ENCODE peak calls at places on chromosome 11, in ten cellular contexts. Y is A549, E is fibroblast of lung, O is foreskin fibroblast, G is uterus, M is osteocyte, P is right atrium auricular region, B is cardiac muscle cell, C is fibroblast of mammary gland, I is nephron progenitor cell. S is an unnamed sample.

GRCh38 chr11:109486129-109486528 is 64.1 kb downstream of the C11orf87 start:
- DNase-seq in Y (no peak), E (no peak), O (no peak), G (no peak), M (no peak), P (no peak), B (no peak), C (no peak), I (no peak), S (no peak)

GRCh38 chr11:107756553-107756952 is 44.7 kb upstream of the SLN start:
- DNase-seq in Y (no peak), E (no peak), O (no peak), G (no peak), M (no peak), P (no peak), B (no peak), C (no peak), I (no peak), S (no peak)

GRCh38 chr11:12218909-12219308 is 108.5 kb downstream of the MICAL2 start:
- DNase-seq in Y (no peak), E (no peak), O (no peak), G (no peak), M (no peak), P (no peak), B (no peak), C (no peak), I (no peak), S (no peak)

GRCh38 chr11:36775157-36775556 is 177.1 kb upstream of the RAG2 start:
- DNase-seq in Y (no peak), E (no peak), O (peak), G (no peak), M (no peak), P (no peak), B (no peak), C (peak), I (no peak), S (no peak)

GRCh38 chr11:67613960-67614715 is 7.4 kb downstream of the NDUFV1 start:
- DNase-seq in Y (no peak), E (peak), O (peak), G (peak), M (peak), P (no peak), B (peak), C (peak), I (peak), S (peak)

GRCh38 chr11:132631956-132632355 is 900.3 kb downstream of the OPCML start:
- DNase-seq in Y (no peak), E (peak), O (peak), G (no peak), M (no peak), P (no peak), B (peak), C (no peak), I (no peak), S (no peak)

GRCh38 chr11:63998558-63999348 is 12.5 kb downstream of the OTUB1 start:
- DNase-seq in Y (no peak), E (no peak), O (no peak), G (no peak), M (no peak), P (no peak), B (no peak), C (no peak), I (peak), S (no peak)

GRCh38 chr11:75811485-75811884 is 3.5 kb upstream of the UVRAG start:
- DNase-seq in Y (no peak), E (no peak), O (no peak), G (no peak), M (no peak), P (no peak), B (no peak), C (no peak), I (no peak), S (no peak)

GRCh38 chr11:72105888-72106287 is at the start of gene TOMT:
- DNase-seq in Y (no peak), E (no peak), O (no peak), G (no peak), M (no peak), P (no peak), B (no peak), C (no peak), I (no peak), S (no peak)

GRCh38 chr11:94521684-94522083 is 9.4 kb downstream of the C11orf97 start:
- DNase-seq in Y (peak), E (peak), O (peak), G (no peak), M (no peak), P (no peak), B (peak), C (peak), I (no peak), S (no peak)

GRCh38 chr11:6606471-6607189 is 3.1 kb downstream of the ILK start:
- DNase-seq in Y (peak), E (peak), O (peak), G (peak), M (peak), P (peak), B (peak), C (peak), I (peak), S (peak)

GRCh38 chr11:117902001-117902855 is 25.8 kb upstream of the FXYD6 start:
- DNase-seq in Y (no peak), E (no peak), O (no peak), G (peak), M (no peak), P (no peak), B (no peak), C (no peak), I (no peak), S (no peak)

GRCh38 chr11:134739136-134739535 is 327.1 kb upstream of the B3GAT1 start:
- DNase-seq in Y (no peak), E (no peak), O (no peak), G (no peak), M (no peak), P (no peak), B (no peak), C (no peak), I (no peak), S (no peak)

GRCh38 chr11:103682318-103683184 is 353.9 kb upstream of the DDI1 start:
- DNase-seq in Y (peak), E (peak), O (peak), G (peak), M (no peak), P (peak), B (peak), C (peak), I (peak), S (peak)

GRCh38 chr11:99911116-99911515 is 776.0 kb upstream of the ARHGAP42 start:
- DNase-seq in Y (no peak), E (no peak), O (no peak), G (no peak), M (no peak), P (no peak), B (no peak), C (no peak), I (no peak), S (no peak)

GRCh38 chr11:45091563-45092392 is 54.7 kb upstream of the PRDM11 start:
- DNase-seq in Y (no peak), E (peak), O (no peak), G (peak), M (no peak), P (no peak), B (peak), C (peak), I (no peak), S (no peak)

GRCh38 chr11:70872950-70873735 is 379.2 kb downstream of the SHANK2 start:
- DNase-seq in Y (no peak), E (no peak), O (no peak), G (no peak), M (no peak), P (no peak), B (no peak), C (no peak), I (no peak), S (no peak)

GRCh38 chr11:74672332-74672955 is 58.8 kb downstream of the CHRDL2 start:
- DNase-seq in Y (no peak), E (no peak), O (peak), G (peak), M (no peak), P (no peak), B (no peak), C (no peak), I (no peak), S (no peak)

GRCh38 chr11:58625826-58626460 is 3.5 kb downstream of the CNTF start:
- DNase-seq in Y (no peak), E (peak), O (peak), G (no peak), M (no peak), P (no peak), B (no peak), C (peak), I (no peak), S (no peak)

GRCh38 chr11:76577199-76577920 is 93.2 kb downstream of the LRRC32 start:
- DNase-seq in Y (no peak), E (peak), O (peak), G (no peak), M (peak), P (no peak), B (peak), C (no peak), I (peak), S (peak)

GRCh38 chr11:133134561-133135173 is 397.6 kb downstream of the OPCML start:
- DNase-seq in Y (peak), E (peak), O (no peak), G (no peak), M (no peak), P (peak), B (peak), C (peak), I (peak), S (peak)

GRCh38 chr11:125376117-125376516 is 119.9 kb downstream of the FEZ1 start:
- DNase-seq in Y (no peak), E (no peak), O (no peak), G (peak), M (no peak), P (peak), B (peak), C (peak), I (no peak), S (no peak)

GRCh38 chr11:45289369-45289768 is 3.2 kb upstream of the SYT13 start:
- DNase-seq in Y (peak), E (peak), O (peak), G (no peak), M (no peak), P (peak), B (peak), C (peak), I (no peak), S (no peak)

GRCh38 chr11:46760429-46761128 is 41.6 kb downstream of the F2 start:
- DNase-seq in Y (no peak), E (no peak), O (no peak), G (no peak), M (no peak), P (no peak), B (no peak), C (no peak), I (no peak), S (no peak)

GRCh38 chr11:115083129-115083823 is 404.9 kb downstream of the NXPE2 start:
- DNase-seq in Y (no peak), E (no peak), O (no peak), G (no peak), M (no peak), P (no peak), B (no peak), C (no peak), I (no peak), S (no peak)

GRCh38 chr11:103850419-103851165 is 185.8 kb upstream of the DDI1 start:
- DNase-seq in Y (no peak), E (peak), O (no peak), G (no peak), M (no peak), P (no peak), B (no peak), C (no peak), I (no peak), S (no peak)

GRCh38 chr11:66470015-66470414 is 3.3 kb downstream of the PELI3 start:
- DNase-seq in Y (no peak), E (no peak), O (no peak), G (no peak), M (no peak), P (no peak), B (no peak), C (no peak), I (no peak), S (no peak)

GRCh38 chr11:104365676-104366075 is 201.7 kb upstream of the PDGFD start:
- DNase-seq in Y (no peak), E (no peak), O (no peak), G (no peak), M (no peak), P (no peak), B (no peak), C (no peak), I (no peak), S (no peak)

GRCh38 chr11:46307785-46308341 is 30.4 kb downstream of the CREB3L1 start:
- DNase-seq in Y (no peak), E (no peak), O (no peak), G (no peak), M (no peak), P (no peak), B (no peak), C (no peak), I (no peak), S (no peak)

GRCh38 chr11:72478596-72479143 is 44.3 kb upstream of the CLPB start:
- DNase-seq in Y (no peak), E (peak), O (no peak), G (no peak), M (no peak), P (no peak), B (peak), C (peak), I (no peak), S (no peak)

DNA sequence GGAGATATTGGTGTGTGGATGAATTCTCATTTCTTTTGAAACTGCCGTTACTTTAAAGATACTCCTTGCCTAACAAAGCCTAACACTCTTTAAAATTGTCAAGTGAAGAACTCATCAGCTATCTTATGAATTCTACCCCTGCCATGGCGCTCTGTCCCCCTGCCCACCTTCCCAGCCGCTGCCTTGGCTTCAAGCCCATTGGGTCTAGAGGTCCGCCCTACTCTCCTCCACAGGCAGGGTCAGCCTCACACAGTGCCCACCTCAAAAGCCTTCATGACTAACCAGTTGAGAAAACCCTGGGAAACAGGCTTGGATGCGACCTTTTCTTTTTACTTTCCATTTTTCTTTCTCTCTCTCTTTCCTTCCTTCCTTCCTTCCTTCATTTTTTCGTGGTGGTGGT is 128.6 kb downstream of the RRAS2 start:
- DNase-seq in Y (no peak), E (no peak), O (no peak), G (no peak), M (peak), P (no peak), B (no peak), C (no peak), I (no peak), S (no peak)
- TF ChIP-seq CTCF in Y (no peak), E (no peak), O (no peak), G (no peak), M (no peak), P (no peak), B (no peak), C (no peak), I (no peak), S (no peak)

GRCh38 chr11:78150754-78151153 is 11.3 kb upstream of the ALG8 start:
- DNase-seq in Y (no peak), E (no peak), O (no peak), G (no peak), M (no peak), P (no peak), B (no peak), C (no peak), I (no peak), S (no peak)

GRCh38 chr11:78151804-78152203 is 12.4 kb upstream of the ALG8 start:
- DNase-seq in Y (no peak), E (no peak), O (no peak), G (no peak), M (no peak), P (no peak), B (no peak), C (no peak), I (no peak), S (no peak)

GRCh38 chr11:78147807-78148206 is 8.4 kb upstream of the ALG8 start:
- DNase-seq in Y (no peak), E (no peak), O (no peak), G (no peak), M (no peak), P (no peak), B (no peak), C (no peak), I (no peak), S (no peak)

GRCh38 chr11:78150346-78150745 is 10.9 kb upstream of the ALG8 start:
- DNase-seq in Y (no peak), E (no peak), O (no peak), G (no peak), M (no peak), P (no peak), B (no peak), C (no peak), I (no peak), S (no peak)

GRCh38 chr11:78149646-78150045 is 10.2 kb upstream of the ALG8 start:
- DNase-seq in Y (peak), E (peak), O (peak), G (no peak), M (no peak), P (no peak), B (peak), C (peak), I (no peak), S (no peak)
- TF ChIP-seq CTCF in Y (peak), E (peak), O (peak), G (no peak), M (peak), P (no peak), B (peak), C (peak), I (no peak), S (no peak)

GRCh38 chr11:122756417-122756816 is 81.9 kb upstream of the CRTAM start:
- DNase-seq in Y (no peak), E (no peak), O (no peak), G (no peak), M (no peak), P (peak), B (no peak), C (no peak), I (no peak), S (no peak)
- TF ChIP-seq CTCF in Y (no peak), E (no peak), O (peak), G (no peak), M (peak), P (no peak), B (no peak), C (no peak), I (no peak), S (no peak)

DNA sequence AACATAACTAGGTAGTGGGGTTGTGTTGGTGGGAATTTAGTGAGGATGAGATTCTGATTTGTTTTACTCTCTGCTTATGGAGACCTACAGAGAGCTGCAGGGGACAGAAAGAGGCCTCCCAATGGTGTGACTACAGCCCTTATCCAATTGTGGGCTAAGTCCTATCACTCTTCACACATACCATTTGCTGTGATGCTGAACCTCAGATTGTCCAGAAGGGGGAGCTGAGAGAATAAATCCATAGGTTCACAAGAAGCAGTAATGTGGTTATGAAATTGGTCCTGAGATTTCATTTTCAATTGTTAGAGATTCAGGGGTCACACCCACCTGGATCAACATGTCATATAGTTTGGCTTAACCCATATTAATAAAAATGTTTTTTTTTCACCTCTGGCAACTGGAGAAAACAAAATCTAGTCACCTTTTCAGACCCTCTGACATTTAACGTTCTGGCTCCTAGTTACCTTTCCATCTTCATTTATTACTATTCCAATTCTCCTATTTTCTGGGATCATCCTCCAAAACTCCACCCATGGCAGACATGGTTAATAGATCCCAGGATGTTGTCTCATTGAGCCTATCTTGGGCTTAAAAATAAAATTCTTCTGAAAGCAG is 53.3 kb upstream of the PTPN5 start:
- DNase-seq in Y (peak), E (peak), O (peak), G (no peak), M (no peak), P (no peak), B (peak), C (peak), I (no peak), S (no peak)
- TF ChIP-seq CTCF in Y (peak), E (peak), O (peak), G (no peak), M (peak), P (peak), B (peak), C (peak), I (peak), S (peak)

GRCh38 chr11:43278302-43278956 is 33.4 kb upstream of the API5 start:
- DNase-seq in Y (peak), E (peak), O (peak), G (no peak), M (no peak), P (no peak), B (peak), C (peak), I (no peak), S (no peak)
- TF ChIP-seq CTCF in Y (peak), E (peak), O (peak), G (no peak), M (peak), P (no peak), B (peak), C (peak), I (peak), S (no peak)

GRCh38 chr11:69444381-69445130 is 36.9 kb upstream of the LINC01488 start:
- DNase-seq in Y (no peak), E (peak), O (peak), G (peak), M (no peak), P (peak), B (peak), C (peak), I (peak), S (peak)
- TF ChIP-seq CTCF in Y (peak), E (peak), O (peak), G (no peak), M (peak), P (no peak), B (peak), C (peak), I (peak), S (no peak)